ENCODE peak calls at places on chromosome 7, in seven cellular contexts. Z is uterus; X is A673; D is anterior cingulate cortex; U is psoas muscle; T is stimulated activated CD4-positive, alpha-beta T cell treated with anti-CD3 and anti-CD28 coated beads, Interleukin-12 subunit alpha, Interleukin-12 subunit beta, amount 100 ng/mL, for 4 hours; M is dermis blood vessel endothelial cell. J is an unnamed sample.

GRCh38 chr7:157032644-157033482 is 22.4 kb upstream of the MNX1 start:
- DNase-seq in Z (no peak), X (no peak), D (no peak), U (no peak), T (no peak), M (no peak), J (no peak)

GRCh38 chr7:94129443-94130140 is 125.4 kb upstream of the BET1 start:
- DNase-seq in Z (no peak), X (no peak), D (no peak), U (no peak), T (no peak), M (peak), J (no peak)

GRCh38 chr7:157787275-157787701 is 450.5 kb downstream of the DNAJB6 start:
- DNase-seq in Z (no peak), X (no peak), D (no peak), U (no peak), T (no peak), M (no peak), J (no peak)

GRCh38 chr7:34260282-34260681 is 354.9 kb downstream of the BMPER start:
- DNase-seq in Z (no peak), X (peak), D (no peak), U (no peak), T (no peak), M (no peak), J (no peak)

GRCh38 chr7:40329601-40330153 is 194.9 kb downstream of the SUGCT start:
- DNase-seq in Z (no peak), X (peak), D (no peak), U (no peak), T (no peak), M (peak), J (peak)

GRCh38 chr7:138006106-138006505 is 4.2 kb upstream of the CREB3L2 start:
- DNase-seq in Z (no peak), X (no peak), D (no peak), U (no peak), T (no peak), M (no peak), J (no peak)

GRCh38 chr7:115300228-115300870 is 378.5 kb downstream of the MDFIC start:
- DNase-seq in Z (no peak), X (no peak), D (no peak), U (no peak), T (no peak), M (peak), J (no peak)

GRCh38 chr7:131370523-131370968 is 42.9 kb downstream of the MKLN1 start:
- DNase-seq in Z (no peak), X (no peak), D (no peak), U (no peak), T (no peak), M (no peak), J (peak)

GRCh38 chr7:149802966-149803365 is 29.6 kb upstream of the ZNF467 start:
- DNase-seq in Z (no peak), X (no peak), D (no peak), U (no peak), T (no peak), M (no peak), J (no peak)

GRCh38 chr7:91034459-91035368 is 229.5 kb upstream of the FZD1 start:
- DNase-seq in Z (peak), X (peak), D (no peak), U (no peak), T (no peak), M (peak), J (peak)

GRCh38 chr7:141421306-141421705 is 129.9 kb upstream of the AGK start:
- DNase-seq in Z (no peak), X (no peak), D (no peak), U (no peak), T (no peak), M (no peak), J (no peak)

GRCh38 chr7:21256310-21256877 is 171.5 kb upstream of the SP4 start:
- DNase-seq in Z (no peak), X (peak), D (no peak), U (no peak), T (no peak), M (peak), J (peak)

GRCh38 chr7:1638113-1638726 is 31.9 kb upstream of the ELFN1 start:
- DNase-seq in Z (no peak), X (peak), D (no peak), U (no peak), T (no peak), M (no peak), J (no peak)

GRCh38 chr7:26292768-26293560 is 1.3 kb downstream of the SNX10 start:
- DNase-seq in Z (no peak), X (no peak), D (no peak), U (no peak), T (no peak), M (no peak), J (no peak)

GRCh38 chr7:74586258-74587200 is 71.0 kb upstream of the GTF2I start:
- DNase-seq in Z (no peak), X (no peak), D (no peak), U (no peak), T (no peak), M (no peak), J (no peak)

GRCh38 chr7:26480166-26480565 is 188.5 kb downstream of the SNX10 start:
- DNase-seq in Z (no peak), X (no peak), D (no peak), U (no peak), T (no peak), M (no peak), J (no peak)

GRCh38 chr7:90111-91063 is 102.0 kb upstream of the FAM20C start:
- DNase-seq in Z (no peak), X (no peak), D (no peak), U (no peak), T (no peak), M (peak), J (no peak)

GRCh38 chr7:1530946-1531262 is 402 bp downstream of the MAFK start:
- DNase-seq in Z (peak), X (no peak), D (no peak), U (no peak), T (peak), M (no peak), J (no peak)

J was measured in naive B cell.